ENCODE peak calls at places on chromosomes 7 and 10, in four cellular contexts. N, X, C and Q are unnamed samples.

GRCh38 chr7:112497481-112497880 is 16.7 kb downstream of the LSMEM1 start:
- DNase-seq in N (no peak), X (peak), C (no peak), Q (no peak)

GRCh38 chr7:106765727-106766355 is 99.2 kb upstream of the PIK3CG start:
- DNase-seq in N (no peak), X (no peak), C (no peak), Q (no peak)

GRCh38 chr7:70239930-70240329 is 641.7 kb downstream of the AUTS2 start:
- DNase-seq in N (no peak), X (no peak), C (no peak), Q (no peak)

GRCh38 chr10:44069573-44069972 is 315.3 kb downstream of the CXCL12 start:
- DNase-seq in N (no peak), X (no peak), C (no peak), Q (no peak)

GRCh38 chr10:1295756-1296480 is 239.7 kb downstream of the WDR37 start:
- DNase-seq in N (no peak), X (no peak), C (no peak), Q (no peak)

GRCh38 chr10:124125305-124126116 is 32.1 kb upstream of the CHST15 start:
- DNase-seq in N (no peak), X (peak), C (no peak), Q (peak)

GRCh38 chr7:55344840-55345239 is 20.3 kb upstream of the LANCL2 start:
- DNase-seq in N (no peak), X (no peak), C (no peak), Q (no peak)

GRCh38 chr10:129417882-129418281 is 49.2 kb upstream of the MGMT start:
- DNase-seq in N (no peak), X (no peak), C (peak), Q (no peak)

GRCh38 chr10:50883624-50884023 is 1.8 kb downstream of the A1CF start:
- DNase-seq in N (no peak), X (no peak), C (no peak), Q (no peak)

GRCh38 chr10:77507313-77507712 is 130.3 kb downstream of the KCNMA1 start:
- DNase-seq in N (no peak), X (no peak), C (no peak), Q (no peak)

GRCh38 chr7:141737118-141737835 is 881 bp upstream of the SSBP1 start:
- DNase-seq in N (no peak), X (no peak), C (no peak), Q (no peak)

GRCh38 chr7:117014673-117015133 is 61.4 kb downstream of the ST7 start:
- DNase-seq in N (no peak), X (peak), C (no peak), Q (no peak)

GRCh38 chr7:148697950-148698396 is 730 bp upstream of the CUL1 start:
- DNase-seq in N (no peak), X (peak), C (no peak), Q (no peak)

GRCh38 chr10:60099998-60100747 is 193.8 kb upstream of the CCDC6 start:
- DNase-seq in N (no peak), X (peak), C (no peak), Q (peak)

GRCh38 chr7:52017802-52018679 is 701.4 kb upstream of the COBL start:
- DNase-seq in N (no peak), X (peak), C (no peak), Q (no peak)

GRCh38 chr10:44706745-44707144 is 204.4 kb upstream of the TMEM72 start:
- DNase-seq in N (no peak), X (no peak), C (peak), Q (no peak)

GRCh38 chr7:414681-415560 is 104.7 kb downstream of the PDGFA start:
- DNase-seq in N (no peak), X (no peak), C (no peak), Q (no peak)

GRCh38 chr10:83373659-83374058 is 765.6 kb upstream of the GHITM start:
- DNase-seq in N (no peak), X (peak), C (peak), Q (no peak)

GRCh38 chr10:112678987-112679386 is 232.0 kb downstream of the VTI1A start:
- DNase-seq in N (no peak), X (no peak), C (no peak), Q (no peak)

GRCh38 chr7:27112960-27113949 is 10.8 kb upstream of the HOXA2 start:
- DNase-seq in N (no peak), X (peak), C (no peak), Q (no peak)

GRCh38 chr10:4663162-4663992 is 162.6 kb upstream of the AKR1E2 start:
- DNase-seq in N (no peak), X (peak), C (peak), Q (peak)

GRCh38 chr10:77391605-77392235 is 245.9 kb downstream of the KCNMA1 start:
- DNase-seq in N (peak), X (peak), C (peak), Q (no peak)

GRCh38 chr7:142357953-142358520 is 100.2 kb upstream of the PRSS58 start:
- DNase-seq in N (peak), X (peak), C (peak), Q (no peak)

GRCh38 chr7:114402866-114403635 is 11.6 kb upstream of the FOXP2 start:
- DNase-seq in N (no peak), X (no peak), C (no peak), Q (no peak)

GRCh38 chr7:100157334-100158228 is 942 bp downstream of the TRAPPC14 start:
- DNase-seq in N (no peak), X (peak), C (no peak), Q (no peak)

GRCh38 chr7:130695840-130696239 is 9.5 kb upstream of the TSGA13 start:
- DNase-seq in N (no peak), X (peak), C (no peak), Q (no peak)

GRCh38 chr7:2000801-2001321 is 231.9 kb downstream of the MAD1L1 start:
- DNase-seq in N (no peak), X (no peak), C (no peak), Q (no peak)

GRCh38 chr7:17239683-17240521 is 58.5 kb upstream of the AHR start:
- DNase-seq in N (no peak), X (peak), C (no peak), Q (no peak)

GRCh38 chr10:59625842-59626522 is 83.7 kb downstream of the SLC16A9 start:
- DNase-seq in N (peak), X (peak), C (peak), Q (peak)

GRCh38 chr10:102642553-102643345 is 1.5 kb upstream of the TRIM8 start:
- DNase-seq in N (peak), X (no peak), C (no peak), Q (peak)

GRCh38 chr10:58662314-58662713 is 149.6 kb downstream of the BICC1 start:
- DNase-seq in N (no peak), X (no peak), C (peak), Q (no peak)

GRCh38 chr10:8404721-8405120 is 350.2 kb downstream of the GATA3 start:
- DNase-seq in N (no peak), X (no peak), C (no peak), Q (peak)

GRCh38 chr7:153550173-153550572 is 502.0 kb upstream of the DPP6 start:
- DNase-seq in N (no peak), X (no peak), C (no peak), Q (no peak)

GRCh38 chr10:70699659-70700174 is 27.4 kb downstream of the ADAMTS14 start:
- DNase-seq in N (no peak), X (peak), C (no peak), Q (no peak)

GRCh38 chr7:16702433-16702832 is 51.1 kb upstream of the TSPAN13 start:
- DNase-seq in N (no peak), X (peak), C (no peak), Q (no peak)

GRCh38 chr7:22173884-22174573 is 182.9 kb downstream of the RAPGEF5 start:
- DNase-seq in N (peak), X (peak), C (no peak), Q (peak)